ENCODE peak calls at places on chromosomes 7 and 10, in seven cellular contexts. N, T, V, A, C, I and M are unnamed samples.

GRCh38 chr7:69708857-69709256 is 110.6 kb downstream of the AUTS2 start:
- DNase-seq in N (no peak), T (no peak), V (no peak), A (no peak), C (no peak), I (no peak), M (no peak)

GRCh38 chr10:549391-549790 is 140.1 kb downstream of the DIP2C start:
- DNase-seq in N (no peak), T (no peak), V (no peak), A (no peak), C (no peak), I (no peak), M (no peak)

GRCh38 chr7:90178592-90179279 is 24.5 kb downstream of the STEAP1 start:
- DNase-seq in N (peak; percentile 97), T (no peak), V (no peak), A (no peak), C (peak; percentile 65), I (peak; percentile 41), M (peak; percentile 85)

GRCh38 chr10:66835400-66835799 is 90.4 kb upstream of the LRRTM3 start:
- DNase-seq in N (no peak), T (no peak), V (no peak), A (no peak), C (no peak), I (no peak), M (no peak)

GRCh38 chr7:82697897-82698296 is 254.3 kb upstream of the CACNA2D1 start:
- DNase-seq in N (no peak), T (no peak), V (no peak), A (no peak), C (no peak), I (no peak), M (peak; percentile 69)

GRCh38 chr7:76509931-76510877 is at the start of gene UPK3B:
- DNase-seq in N (no peak), T (no peak), V (peak; percentile 69), A (peak; percentile 83), C (no peak), I (no peak), M (no peak)

GRCh38 chr7:105014725-105015630 is 973 bp downstream of the KMT2E start:
- DNase-seq in N (no peak), T (peak; percentile 79), V (peak; percentile 57), A (peak; percentile 55), C (no peak), I (peak; percentile 20), M (peak; percentile 69)

GRCh38 chr7:80136276-80137045 is 1.8 kb downstream of the GNAI1 start:
- DNase-seq in N (no peak), T (no peak), V (no peak), A (no peak), C (no peak), I (no peak), M (peak; percentile 38)

GRCh38 chr10:20202337-20202736 is 386.1 kb downstream of the PLXDC2 start:
- DNase-seq in N (no peak), T (no peak), V (no peak), A (no peak), C (no peak), I (no peak), M (no peak)

GRCh38 chr7:100825760-100826545 is 1.4 kb downstream of the EPHB4 start:
- DNase-seq in N (no peak), T (peak; percentile 74), V (peak; percentile 82), A (peak; percentile 52), C (no peak), I (peak; percentile 57), M (peak; percentile 47)

GRCh38 chr10:3935141-3935540 is 150.1 kb upstream of the KLF6 start:
- DNase-seq in N (no peak), T (no peak), V (no peak), A (no peak), C (peak; percentile 92), I (no peak), M (peak; percentile 26)

GRCh38 chr7:151388007-151388297 is 21.9 kb downstream of the WDR86 start:
- DNase-seq in N (no peak), T (no peak), V (no peak), A (no peak), C (no peak), I (no peak), M (no peak)

GRCh38 chr7:767580-767940 is 40.5 kb upstream of the PRKAR1B start:
- DNase-seq in N (no peak), T (no peak), V (peak; percentile 94), A (no peak), C (no peak), I (no peak), M (no peak)

GRCh38 chr7:48424731-48425130 is 253.5 kb downstream of the ABCA13 start:
- DNase-seq in N (no peak), T (no peak), V (peak; percentile 14), A (no peak), C (no peak), I (peak; percentile 23), M (no peak)

GRCh38 chr7:127252736-127253288 is at the start of gene GRM8:
- DNase-seq in N (no peak), T (peak; percentile 66), V (peak; percentile 89), A (peak; percentile 84), C (no peak), I (peak; percentile 9), M (peak; percentile 61)

GRCh38 chr10:125606406-125606805 is 76.6 kb downstream of the TEX36 start:
- DNase-seq in N (no peak), T (peak; percentile 32), V (peak; percentile 65), A (no peak), C (no peak), I (no peak), M (peak; percentile 95)

GRCh38 chr10:51910189-51910588 is 210.8 kb upstream of the CSTF2T start:
- DNase-seq in N (no peak), T (no peak), V (no peak), A (no peak), C (no peak), I (no peak), M (no peak)

GRCh38 chr7:43294080-43294630 is 181.7 kb downstream of the HECW1 start:
- DNase-seq in N (peak; percentile 26), T (no peak), V (no peak), A (no peak), C (no peak), I (no peak), M (no peak)

GRCh38 chr10:107576746-107577145 is 412.2 kb upstream of the SORCS1 start:
- DNase-seq in N (no peak), T (no peak), V (no peak), A (no peak), C (no peak), I (no peak), M (no peak)

GRCh38 chr10:121158988-121159579 is 307.9 kb downstream of the WDR11 start:
- DNase-seq in N (peak; percentile 59), T (no peak), V (no peak), A (no peak), C (no peak), I (peak; percentile 6), M (no peak)

DNA sequence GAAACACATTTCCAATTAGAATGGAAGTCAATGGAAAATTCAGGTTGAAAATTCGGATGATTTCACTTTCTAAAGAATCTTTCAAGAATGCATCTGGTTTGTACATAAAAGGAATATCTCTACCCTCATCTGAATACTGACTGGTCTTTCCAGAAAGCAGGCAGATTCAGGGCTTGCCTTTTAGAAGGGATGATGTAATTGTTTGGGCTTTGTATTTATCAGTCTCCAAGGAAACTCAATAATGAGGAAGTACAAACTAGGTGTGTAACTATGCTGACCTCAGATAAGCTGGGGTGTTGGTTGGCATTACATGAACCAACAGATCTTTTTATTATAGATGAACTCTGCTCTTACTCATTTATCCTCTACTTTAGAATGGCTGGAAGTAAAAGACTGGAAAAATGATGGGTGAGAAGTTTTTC is 24.1 kb downstream of the PDLIM1 start:
- DNase-seq in N (peak; percentile 71), T (peak; percentile 72), V (peak; percentile 35), A (no peak), C (no peak), I (peak; percentile 76), M (peak; percentile 91)
- H3K4me1 ChIP-seq in N (peaks cover 34% of the 10 kb centered on the region), T (peaks cover 17% of the 10 kb centered on the region), V (peaks cover 8% of the 10 kb centered on the region), A (peaks cover 11% of the 10 kb centered on the region), C (peaks cover 4% of the 10 kb centered on the region), I (peaks cover 54% of the 10 kb centered on the region), M (peaks cover 30% of the 10 kb centered on the region)

GRCh38 chr7:88200793-88201192 is 19.0 kb downstream of the SRI start:
- DNase-seq in N (no peak), T (no peak), V (no peak), A (no peak), C (no peak), I (no peak), M (no peak)

GRCh38 chr7:88204525-88205103 is 15.2 kb downstream of the SRI start:
- DNase-seq in N (no peak), T (peak; percentile 22), V (no peak), A (no peak), C (no peak), I (no peak), M (no peak)

GRCh38 chr7:88202799-88203198 is 17.0 kb downstream of the SRI start:
- DNase-seq in N (no peak), T (no peak), V (no peak), A (no peak), C (no peak), I (no peak), M (no peak)

GRCh38 chr7:88203401-88203800 is 16.4 kb downstream of the SRI start:
- DNase-seq in N (no peak), T (no peak), V (no peak), A (no peak), C (no peak), I (no peak), M (no peak)

GRCh38 chr7:88202278-88202677 is 17.6 kb downstream of the SRI start:
- DNase-seq in N (no peak), T (no peak), V (no peak), A (no peak), C (no peak), I (no peak), M (no peak)
- H3K36me3 ChIP-seq in N (peaks cover 11% of the 10 kb centered on the region), T (peaks cover 40% of the 10 kb centered on the region), V (peaks cover 55% of the 10 kb centered on the region), A (peaks cover 43% of the 10 kb centered on the region), C (peaks cover 3% of the 10 kb centered on the region), I (no peaks in the 10 kb centered on the region), M (peaks cover 14% of the 10 kb centered on the region)

GRCh38 chr10:43124094-43124521 is 14.1 kb upstream of the CSGALNACT2 start:
- DNase-seq in N (no peak), T (no peak), V (no peak), A (peak; percentile 16), C (no peak), I (no peak), M (no peak)
- TF ChIP-seq MAX in N (no peak), T (no peak), V (no peak), A (no peak), C (no peak), I (no peak), M (no peak)

GRCh38 chr7:155420116-155420515 is 37.8 kb upstream of the EN2 start:
- DNase-seq in N (no peak), T (no peak), V (no peak), A (no peak), C (no peak), I (no peak), M (no peak)

GRCh38 chr7:155418941-155419755 is 38.8 kb upstream of the EN2 start:
- DNase-seq in N (no peak), T (no peak), V (no peak), A (no peak), C (no peak), I (no peak), M (no peak)

GRCh38 chr7:155416646-155417380 is 41.1 kb upstream of the EN2 start:
- DNase-seq in N (no peak), T (no peak), V (no peak), A (no peak), C (no peak), I (no peak), M (no peak)

GRCh38 chr7:155415093-155415492 is 42.8 kb upstream of the EN2 start:
- DNase-seq in N (no peak), T (no peak), V (no peak), A (no peak), C (no peak), I (no peak), M (no peak)

GRCh38 chr7:155418304-155418703 is 39.6 kb upstream of the EN2 start:
- DNase-seq in N (no peak), T (no peak), V (no peak), A (no peak), C (no peak), I (no peak), M (no peak)
- H3K4me1 ChIP-seq in N (no peaks in the 10 kb centered on the region), T (no peaks in the 10 kb centered on the region), V (no peaks in the 10 kb centered on the region), A (no peaks in the 10 kb centered on the region), C (no peaks in the 10 kb centered on the region), I (no peaks in the 10 kb centered on the region), M (no peaks in the 10 kb centered on the region)